ENCODE peak calls at places on chromosomes 12 and 14, in nine cellular contexts. One of them, this sample, is unnamed.

GRCh38 chr12:52436000-52436827 is 2.0 kb upstream of the KRT75 start:
- DNase-seq in occipital lobe: no peak
- DNase-seq in activated CD4-positive, alpha-beta T cell treated with anti-CD3 and anti-CD28 coated beads, Interleukin-2, amount 50 U/mL, for 24 hours: no peak
- DNase-seq in G401: no peak
- DNase-seq in left lung: no peak
- DNase-seq in foreskin fibroblast: no peak
- DNase-seq in ascending aorta: no peak
- DNase-seq in T-helper 1 cell: no peak
- DNase-seq in HS-5: no peak
- DNase-seq in this sample: no peak

GRCh38 chr14:65791551-65791981 is 379.0 kb downstream of the FUT8 start:
- DNase-seq in T-helper 1 cell: peak; percentile 14
- DNase-seq in G401: no peak
- DNase-seq in activated CD4-positive, alpha-beta T cell treated with anti-CD3 and anti-CD28 coated beads, Interleukin-2, amount 50 U/mL, for 24 hours: no peak
- DNase-seq in occipital lobe: no peak
- DNase-seq in foreskin fibroblast: peak; percentile 38
- DNase-seq in HS-5: peak; percentile 84
- DNase-seq in ascending aorta: no peak
- DNase-seq in left lung: no peak
- DNase-seq in this sample: no peak

GRCh38 chr14:67167420-67168109 is 21.7 kb upstream of the GARIN2 start:
- DNase-seq in left lung: no peak
- DNase-seq in HS-5: peak; percentile 14
- DNase-seq in occipital lobe: no peak
- DNase-seq in T-helper 1 cell: no peak
- DNase-seq in foreskin fibroblast: no peak
- DNase-seq in G401: no peak
- DNase-seq in activated CD4-positive, alpha-beta T cell treated with anti-CD3 and anti-CD28 coated beads, Interleukin-2, amount 50 U/mL, for 24 hours: no peak
- DNase-seq in ascending aorta: no peak
- DNase-seq in this sample: no peak

GRCh38 chr14:64572721-64573508 is 23.2 kb downstream of the PPP1R36 start:
- DNase-seq in activated CD4-positive, alpha-beta T cell treated with anti-CD3 and anti-CD28 coated beads, Interleukin-2, amount 50 U/mL, for 24 hours: no peak
- DNase-seq in HS-5: no peak
- DNase-seq in left lung: no peak
- DNase-seq in occipital lobe: no peak
- DNase-seq in ascending aorta: no peak
- DNase-seq in foreskin fibroblast: no peak
- DNase-seq in T-helper 1 cell: no peak
- DNase-seq in G401: no peak
- DNase-seq in this sample: no peak

GRCh38 chr12:47547077-47547476 is 158.8 kb downstream of the RPAP3 start:
- DNase-seq in foreskin fibroblast: peak; percentile 26
- DNase-seq in T-helper 1 cell: no peak
- DNase-seq in ascending aorta: no peak
- DNase-seq in HS-5: peak; percentile 13
- DNase-seq in occipital lobe: no peak
- DNase-seq in activated CD4-positive, alpha-beta T cell treated with anti-CD3 and anti-CD28 coated beads, Interleukin-2, amount 50 U/mL, for 24 hours: no peak
- DNase-seq in left lung: no peak
- DNase-seq in G401: no peak
- DNase-seq in this sample: no peak

GRCh38 chr14:96216627-96217026 is 12.0 kb downstream of the BDKRB2 start:
- DNase-seq in G401: no peak
- DNase-seq in T-helper 1 cell: no peak
- DNase-seq in left lung: no peak
- DNase-seq in occipital lobe: no peak
- DNase-seq in activated CD4-positive, alpha-beta T cell treated with anti-CD3 and anti-CD28 coated beads, Interleukin-2, amount 50 U/mL, for 24 hours: no peak
- DNase-seq in foreskin fibroblast: no peak
- DNase-seq in HS-5: no peak
- DNase-seq in ascending aorta: no peak
- DNase-seq in this sample: no peak

GRCh38 chr14:99389171-99389826 is 91.4 kb downstream of the SETD3 start:
- DNase-seq in occipital lobe: no peak
- DNase-seq in ascending aorta: no peak
- DNase-seq in G401: no peak
- DNase-seq in left lung: no peak
- DNase-seq in foreskin fibroblast: peak; percentile 4
- DNase-seq in activated CD4-positive, alpha-beta T cell treated with anti-CD3 and anti-CD28 coated beads, Interleukin-2, amount 50 U/mL, for 24 hours: peak; percentile 19
- DNase-seq in T-helper 1 cell: peak; percentile 15
- DNase-seq in HS-5: no peak
- DNase-seq in this sample: no peak

GRCh38 chr12:132596016-132596415 is 14.4 kb downstream of the LRCOL1 start:
- DNase-seq in left lung: peak; percentile 76
- DNase-seq in T-helper 1 cell: no peak
- DNase-seq in occipital lobe: no peak
- DNase-seq in activated CD4-positive, alpha-beta T cell treated with anti-CD3 and anti-CD28 coated beads, Interleukin-2, amount 50 U/mL, for 24 hours: no peak
- DNase-seq in ascending aorta: no peak
- DNase-seq in HS-5: no peak
- DNase-seq in G401: no peak
- DNase-seq in foreskin fibroblast: peak; percentile 69
- DNase-seq in this sample: no peak

GRCh38 chr14:55430024-55430690 is 10.3 kb downstream of the TBPL2 start:
- DNase-seq in G401: peak; percentile 34
- DNase-seq in activated CD4-positive, alpha-beta T cell treated with anti-CD3 and anti-CD28 coated beads, Interleukin-2, amount 50 U/mL, for 24 hours: no peak
- DNase-seq in T-helper 1 cell: peak; percentile 32
- DNase-seq in left lung: no peak
- DNase-seq in foreskin fibroblast: peak; percentile 62
- DNase-seq in ascending aorta: no peak
- DNase-seq in HS-5: peak; percentile 35
- DNase-seq in occipital lobe: no peak
- DNase-seq in this sample: peak; percentile 72

GRCh38 chr12:119748512-119748911 is 80.6 kb downstream of the PRKAB1 start:
- DNase-seq in T-helper 1 cell: no peak
- DNase-seq in left lung: no peak
- DNase-seq in G401: no peak
- DNase-seq in activated CD4-positive, alpha-beta T cell treated with anti-CD3 and anti-CD28 coated beads, Interleukin-2, amount 50 U/mL, for 24 hours: no peak
- DNase-seq in HS-5: no peak
- DNase-seq in occipital lobe: no peak
- DNase-seq in foreskin fibroblast: no peak
- DNase-seq in ascending aorta: no peak
- DNase-seq in this sample: no peak

GRCh38 chr12:52557481-52557880 is 4.5 kb upstream of the KRT71 start:
- DNase-seq in foreskin fibroblast: no peak
- DNase-seq in T-helper 1 cell: no peak
- DNase-seq in occipital lobe: no peak
- DNase-seq in activated CD4-positive, alpha-beta T cell treated with anti-CD3 and anti-CD28 coated beads, Interleukin-2, amount 50 U/mL, for 24 hours: no peak
- DNase-seq in G401: no peak
- DNase-seq in HS-5: no peak
- DNase-seq in left lung: no peak
- DNase-seq in ascending aorta: no peak
- DNase-seq in this sample: no peak

GRCh38 chr12:128076188-128076587 is 190.8 kb upstream of the TMEM132C start:
- DNase-seq in foreskin fibroblast: no peak
- DNase-seq in G401: no peak
- DNase-seq in left lung: no peak
- DNase-seq in ascending aorta: no peak
- DNase-seq in occipital lobe: no peak
- DNase-seq in T-helper 1 cell: no peak
- DNase-seq in HS-5: peak; percentile 71
- DNase-seq in activated CD4-positive, alpha-beta T cell treated with anti-CD3 and anti-CD28 coated beads, Interleukin-2, amount 50 U/mL, for 24 hours: no peak
- DNase-seq in this sample: no peak

GRCh38 chr12:48105321-48105866 is 485 bp downstream of the SENP1 start:
- DNase-seq in foreskin fibroblast: no peak
- DNase-seq in HS-5: peak; percentile 20
- DNase-seq in G401: peak; percentile 33
- DNase-seq in left lung: no peak
- DNase-seq in activated CD4-positive, alpha-beta T cell treated with anti-CD3 and anti-CD28 coated beads, Interleukin-2, amount 50 U/mL, for 24 hours: peak; percentile 29
- DNase-seq in ascending aorta: no peak
- DNase-seq in T-helper 1 cell: peak; percentile 47
- DNase-seq in occipital lobe: no peak
- DNase-seq in this sample: no peak

GRCh38 chr14:65732112-65732511 is 319.6 kb downstream of the FUT8 start:
- DNase-seq in ascending aorta: no peak
- DNase-seq in T-helper 1 cell: no peak
- DNase-seq in left lung: no peak
- DNase-seq in HS-5: no peak
- DNase-seq in occipital lobe: no peak
- DNase-seq in activated CD4-positive, alpha-beta T cell treated with anti-CD3 and anti-CD28 coated beads, Interleukin-2, amount 50 U/mL, for 24 hours: no peak
- DNase-seq in foreskin fibroblast: no peak
- DNase-seq in G401: peak; percentile 21
- DNase-seq in this sample: no peak

GRCh38 chr12:6352198-6353173 is 10.6 kb upstream of the TNFRSF1A start:
- DNase-seq in occipital lobe: no peak
- DNase-seq in foreskin fibroblast: no peak
- DNase-seq in G401: no peak
- DNase-seq in left lung: no peak
- DNase-seq in ascending aorta: no peak
- DNase-seq in activated CD4-positive, alpha-beta T cell treated with anti-CD3 and anti-CD28 coated beads, Interleukin-2, amount 50 U/mL, for 24 hours: no peak
- DNase-seq in T-helper 1 cell: no peak
- DNase-seq in HS-5: no peak
- DNase-seq in this sample: no peak

GRCh38 chr12:47509398-47509851 is 196.4 kb downstream of the RPAP3 start:
- DNase-seq in foreskin fibroblast: peak; percentile 54
- DNase-seq in activated CD4-positive, alpha-beta T cell treated with anti-CD3 and anti-CD28 coated beads, Interleukin-2, amount 50 U/mL, for 24 hours: no peak
- DNase-seq in occipital lobe: no peak
- DNase-seq in ascending aorta: no peak
- DNase-seq in left lung: no peak
- DNase-seq in T-helper 1 cell: no peak
- DNase-seq in HS-5: peak; percentile 24
- DNase-seq in G401: no peak
- DNase-seq in this sample: peak; percentile 63

GRCh38 chr14:106790189-106791036 is 1264.0 kb downstream of the TMEM121 start:
- DNase-seq in G401: peak; percentile 6
- DNase-seq in activated CD4-positive, alpha-beta T cell treated with anti-CD3 and anti-CD28 coated beads, Interleukin-2, amount 50 U/mL, for 24 hours: peak; percentile 38
- DNase-seq in HS-5: no peak
- DNase-seq in foreskin fibroblast: no peak
- DNase-seq in left lung: peak; percentile 94
- DNase-seq in occipital lobe: no peak
- DNase-seq in ascending aorta: no peak
- DNase-seq in T-helper 1 cell: peak; percentile 46
- DNase-seq in this sample: no peak